ENCODE peak calls at places on chromosome 4, in six cellular contexts. E is right atrium auricular region, K is transverse colon, P is left ventricle myocardium inferior, T is mucosa of descending colon, R is NT2/D1. X is an unnamed sample. For H3K36me3 and H3K4me1, the result is how much of the 10 kb centered on the place peaks cover.

GRCh38 chr4:8607603-8608481 is 15.3 kb downstream of the CPZ start:
- DNase-seq in E (no peak), K (peak), P (no peak), T (peak), R (no peak), X (no peak)

GRCh38 chr4:76476606-76477005 is 41.6 kb downstream of the SHROOM3 start:
- DNase-seq in E (no peak), K (no peak), P (no peak), T (no peak), R (no peak), X (no peak)

GRCh38 chr4:128303986-128304385 is 16.4 kb upstream of the PGRMC2 start:
- DNase-seq in E (no peak), K (no peak), P (no peak), T (no peak), R (no peak), X (no peak)

GRCh38 chr4:28776004-28776403 is 1915.4 kb downstream of the STIM2 start:
- DNase-seq in E (no peak), K (no peak), P (no peak), T (no peak), R (no peak), X (no peak)

GRCh38 chr4:751676-752075 is 46.0 kb downstream of the PCGF3 start:
- DNase-seq in E (no peak), K (no peak), P (no peak), T (no peak), R (no peak), X (no peak)

GRCh38 chr4:103996059-103996458 is 276.3 kb upstream of the TACR3 start:
- DNase-seq in E (no peak), K (no peak), P (no peak), T (no peak), R (peak), X (no peak)

GRCh38 chr4:86924805-86925204 is 10.0 kb upstream of the AFF1 start:
- DNase-seq in E (no peak), K (no peak), P (no peak), T (no peak), R (no peak), X (no peak)

GRCh38 chr4:47213971-47214370 is 182.6 kb downstream of the GABRB1 start:
- DNase-seq in E (no peak), K (no peak), P (no peak), T (no peak), R (no peak), X (no peak)

GRCh38 chr4:110540606-110541440 is 64.9 kb downstream of the ENPEP start:
- DNase-seq in E (no peak), K (no peak), P (no peak), T (no peak), R (no peak), X (no peak)

GRCh38 chr4:89314291-89314690 is 6.7 kb upstream of the GPRIN3 start:
- DNase-seq in E (no peak), K (no peak), P (no peak), T (no peak), R (no peak), X (no peak)

GRCh38 chr4:85482000-85482738 is 7.2 kb downstream of the ARHGAP24 start:
- DNase-seq in E (no peak), K (no peak), P (no peak), T (no peak), R (no peak), X (no peak)

GRCh38 chr4:122588453-122589238 is 32.2 kb downstream of the IL21 start:
- DNase-seq in E (no peak), K (no peak), P (no peak), T (no peak), R (no peak), X (no peak)

GRCh38 chr4:25776795-25777194 is 86.0 kb downstream of the SEL1L3 start:
- DNase-seq in E (no peak), K (no peak), P (no peak), T (no peak), R (no peak), X (no peak)

GRCh38 chr4:25783943-25784342 is 78.8 kb downstream of the SEL1L3 start:
- DNase-seq in E (no peak), K (no peak), P (no peak), T (no peak), R (no peak), X (no peak)

GRCh38 chr4:25782482-25782881 is 80.3 kb downstream of the SEL1L3 start:
- DNase-seq in E (no peak), K (no peak), P (no peak), T (no peak), R (no peak), X (no peak)

GRCh38 chr4:25775166-25775565 is 87.6 kb downstream of the SEL1L3 start:
- DNase-seq in E (no peak), K (no peak), P (no peak), T (no peak), R (no peak), X (no peak)

DNA sequence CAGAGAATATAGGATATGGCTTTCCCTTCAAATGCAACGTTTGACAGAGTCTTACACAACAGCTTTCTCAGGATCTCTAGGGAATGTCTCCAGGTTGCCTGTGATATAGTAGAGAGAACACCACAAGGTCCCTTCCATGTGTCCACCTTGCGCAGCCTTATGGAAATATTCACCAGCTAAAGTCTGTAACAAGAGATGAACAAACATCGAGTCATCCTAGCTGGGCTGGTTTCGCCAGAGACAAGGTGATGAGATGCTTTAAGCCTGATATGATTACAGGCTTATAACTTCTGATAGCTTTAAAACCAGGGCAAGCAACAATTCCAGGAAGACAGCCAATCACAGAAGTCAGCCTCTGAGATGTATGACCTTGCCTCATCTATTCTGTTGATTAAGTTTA is 83.8 kb downstream of the SEL1L3 start:
- DNase-seq in E (no peak), K (no peak), P (no peak), T (no peak), R (no peak), X (no peak)
- H3K36me3 ChIP-seq in E (under half), K (under half), P (under half), T (under half), R (under half), X (half or more)

GRCh38 chr4:38132843-38133662 is 172.9 kb downstream of the PTTG2 start:
- DNase-seq in E (no peak), K (peak), P (no peak), T (peak), R (no peak), X (peak)
- H3K4me3 ChIP-seq in E (no peak), K (no peak), P (no peak), T (peak), R (no peak), X (no peak)

DNA sequence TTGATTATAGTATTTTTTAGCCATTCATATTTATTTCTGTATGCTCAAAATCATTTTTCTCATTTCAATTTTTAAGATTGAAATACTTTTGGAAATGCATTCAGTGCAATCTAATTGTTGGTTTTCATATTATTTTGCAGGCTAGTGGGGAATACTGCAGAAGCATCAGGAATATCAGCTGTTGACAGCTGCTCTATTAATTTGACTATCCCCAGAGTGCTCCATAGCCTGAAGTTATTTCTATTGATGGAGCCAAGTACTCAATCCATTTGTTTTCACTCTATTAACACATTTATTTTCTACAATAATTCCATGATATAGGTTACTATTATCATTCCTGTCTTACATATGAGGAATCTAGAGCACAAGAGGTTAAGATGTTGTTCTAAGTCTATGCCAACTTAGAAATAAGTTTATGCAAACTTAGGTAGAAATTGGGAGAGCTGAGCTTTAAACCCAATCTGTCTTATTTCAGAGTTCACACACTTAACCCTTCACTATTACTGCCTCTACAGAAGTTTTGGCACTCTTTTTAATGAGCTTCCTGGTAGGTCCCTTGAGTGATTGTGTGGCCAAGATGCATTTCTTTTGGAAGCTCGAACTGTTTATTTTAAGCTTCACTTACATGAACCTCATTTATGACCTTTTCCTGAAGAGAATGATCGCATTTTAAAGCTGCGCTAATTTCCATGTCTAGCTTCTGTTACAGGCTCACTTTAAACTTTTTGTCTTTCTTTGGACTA is 65.6 kb upstream of the PCDH18 start:
- DNase-seq in E (no peak), K (no peak), P (no peak), T (no peak), R (no peak), X (no peak)
- H3K4me1 ChIP-seq in E (under half), K (under half), P (under half), T (under half), R (under half), X (under half)

GRCh38 chr4:39898015-39898414 is 79.7 kb downstream of the PDS5A start:
- DNase-seq in E (no peak), K (no peak), P (no peak), T (no peak), R (no peak), X (no peak)

GRCh38 chr4:39899291-39899690 is 78.4 kb downstream of the PDS5A start:
- DNase-seq in E (no peak), K (no peak), P (no peak), T (no peak), R (no peak), X (no peak)

GRCh38 chr4:39905656-39906055 is 72.1 kb downstream of the PDS5A start:
- DNase-seq in E (no peak), K (no peak), P (no peak), T (no peak), R (no peak), X (no peak)

DNA sequence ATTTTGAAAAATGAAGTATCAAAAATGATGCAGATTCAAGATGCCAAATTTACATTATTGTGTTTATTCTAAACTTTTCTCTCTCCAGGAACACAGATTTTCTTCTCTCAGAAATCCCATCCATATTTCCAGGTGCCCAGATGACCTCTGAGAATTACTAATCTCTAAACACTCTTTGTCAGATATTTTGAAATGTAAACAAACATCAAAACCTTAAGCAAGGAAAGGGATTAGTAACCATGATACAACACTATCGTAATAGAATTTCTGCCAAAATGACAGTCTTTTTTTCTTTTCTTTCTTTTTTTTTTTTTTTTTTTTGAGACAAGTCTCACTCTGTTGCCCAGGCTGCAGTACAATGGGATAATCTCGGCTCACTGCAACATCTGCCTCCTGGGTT is 76.7 kb downstream of the PDS5A start:
- DNase-seq in E (no peak), K (no peak), P (no peak), T (no peak), R (no peak), X (no peak)
- H3K36me3 ChIP-seq in E (half or more), K (under half), P (half or more), T (under half), R (half or more), X (under half)

GRCh38 chr4:134202136-134202535 is 547 bp upstream of the PABPC4L start:
- DNase-seq in E (no peak), K (no peak), P (no peak), T (no peak), R (no peak), X (no peak)
- H3K4me3 ChIP-seq in E (peak), K (no peak), P (peak), T (no peak), R (no peak), X (no peak)